ENCODE peak calls at places on chromosomes 4 and X, in ten cellular contexts. Q, K, H, U, V, F, O, Y, P and D are unnamed samples.

GRCh38 chr4:161121451-161121850 is 1042.3 kb downstream of the FSTL5 start:
- DNase-seq in Y (no peak), U (no peak), F (no peak), H (no peak), P (no peak), K (no peak), Q (no peak), O (no peak), V (no peak), D (no peak)

GRCh38 chrX:23008431-23009099 is 8.8 kb downstream of the DDX53 start:
- DNase-seq in H (peak), V (no peak), U (no peak), O (no peak), K (no peak), F (no peak), Q (no peak), Y (no peak), P (no peak), D (peak)

GRCh38 chr4:48943387-48943786 is 36.8 kb upstream of the OCIAD2 start:
- DNase-seq in Y (no peak), Q (no peak), U (no peak), V (no peak), O (no peak), F (no peak), P (no peak), K (no peak), H (no peak), D (no peak)

GRCh38 chrX:29687687-29688086 is 527.7 kb upstream of the MAGEB2 start:
- DNase-seq in Y (no peak), K (no peak), H (no peak), F (no peak), V (no peak), Q (no peak), P (no peak), U (no peak), O (no peak), D (no peak)

GRCh38 chr4:177008071-177008835 is 215.5 kb upstream of the VEGFC start:
- DNase-seq in P (no peak), Q (no peak), V (no peak), U (no peak), H (no peak), F (no peak), Y (no peak), K (no peak), O (no peak), D (no peak)

GRCh38 chrX:71930298-71930697 is 19.7 kb downstream of the NHSL2 start:
- DNase-seq in P (no peak), Q (no peak), H (no peak), O (no peak), U (no peak), K (no peak), F (no peak), V (no peak), Y (no peak), D (no peak)

GRCh38 chr4:1235381-1236102 is 13.4 kb downstream of the CTBP1 start:
- DNase-seq in O (no peak), Q (peak), H (no peak), K (no peak), U (no peak), P (no peak), F (no peak), Y (no peak), V (peak), D (no peak)

GRCh38 chrX:20270557-20270880 is 3.8 kb upstream of the RPS6KA3 start:
- DNase-seq in O (no peak), K (no peak), P (no peak), U (no peak), Q (no peak), F (no peak), Y (no peak), H (no peak), V (no peak), D (no peak)

GRCh38 chr4:77089880-77090279 is 14.1 kb upstream of the CCNI start:
- DNase-seq in F (no peak), H (no peak), P (no peak), O (no peak), Y (no peak), K (no peak), Q (no peak), V (no peak), U (no peak), D (no peak)

GRCh38 chr4:2968381-2968780 is 5.0 kb downstream of the GRK4 start:
- DNase-seq in K (no peak), Q (no peak), V (no peak), P (no peak), O (no peak), H (no peak), F (no peak), U (no peak), Y (no peak), D (no peak)

GRCh38 chrX:139931646-139932076 is 1.2 kb downstream of the ATP11C start:
- DNase-seq in U (no peak), O (no peak), V (no peak), P (peak), K (no peak), Y (peak), Q (no peak), H (no peak), F (no peak), D (no peak)

GRCh38 chr4:33091961-33092360 is 2371.8 kb downstream of the PCDH7 start:
- DNase-seq in Y (no peak), U (no peak), F (no peak), P (no peak), K (no peak), H (no peak), O (no peak), Q (no peak), V (no peak), D (no peak)

GRCh38 chr4:61588621-61589020 is 388.5 kb downstream of the ADGRL3 start:
- DNase-seq in Y (no peak), U (no peak), P (no peak), K (no peak), F (no peak), Q (no peak), V (no peak), H (no peak), O (no peak), D (no peak)

GRCh38 chr4:69601065-69601464 is 38.4 kb downstream of the UGT2A2 start:
- DNase-seq in Q (no peak), F (no peak), K (no peak), P (no peak), Y (no peak), U (no peak), H (no peak), V (no peak), O (no peak), D (no peak)

GRCh38 chr4:86686741-86687140 is 92.6 kb downstream of the PTPN13 start:
- DNase-seq in K (no peak), U (no peak), F (no peak), Q (no peak), H (no peak), O (no peak), P (no peak), V (no peak), Y (no peak), D (no peak)

GRCh38 chr4:71882113-71882512 is 98.2 kb upstream of the GC start:
- DNase-seq in H (no peak), Q (no peak), F (no peak), Y (no peak), U (no peak), K (no peak), V (no peak), P (no peak), O (no peak), D (no peak)

GRCh38 chr4:41538017-41538733 is at the start of gene LIMCH1:
- DNase-seq in F (peak), V (no peak), U (peak), K (peak), H (no peak), Y (peak), Q (peak), O (peak), P (no peak), D (no peak)

GRCh38 chr4:8765084-8765483 is 106.6 kb downstream of the HMX1 start:
- DNase-seq in V (no peak), O (no peak), F (no peak), Q (no peak), H (no peak), U (no peak), P (no peak), K (no peak), Y (no peak), D (no peak)

GRCh38 chr4:2273221-2273620 is 11.3 kb upstream of the MXD4 start:
- DNase-seq in Q (no peak), V (no peak), Y (no peak), K (no peak), O (no peak), P (no peak), U (no peak), F (no peak), H (no peak), D (no peak)

GRCh38 chr4:544386-545105 is 31.5 kb downstream of the TMEM271 start:
- DNase-seq in V (no peak), U (no peak), F (no peak), Y (no peak), K (no peak), P (no peak), O (no peak), H (no peak), Q (no peak), D (no peak)

GRCh38 chr4:11698846-11699590 is 270.3 kb upstream of the HS3ST1 start:
- DNase-seq in Q (no peak), K (no peak), U (peak), P (no peak), O (no peak), V (no peak), F (no peak), Y (no peak), H (no peak), D (no peak)
- TF ChIP-seq POLR2A in Q (no peak), K (no peak), U (no peak), P (no peak), O (no peak), V (no peak), F (no peak), Y (no peak), H (no peak), D (no peak)

GRCh38 chrX:73944582-73944947 is 359.4 kb upstream of the ZCCHC13 start:
- DNase-seq in O (no peak), P (peak), V (no peak), H (no peak), U (no peak), Q (no peak), F (no peak), Y (no peak), K (no peak), D (peak)

GRCh38 chrX:73943572-73943899 is 360.4 kb upstream of the ZCCHC13 start:
- DNase-seq in V (no peak), Q (no peak), U (no peak), P (no peak), K (no peak), F (no peak), O (no peak), Y (no peak), H (no peak), D (no peak)

GRCh38 chrX:73940893-73941470 is 363.0 kb upstream of the ZCCHC13 start:
- DNase-seq in Y (no peak), H (no peak), Q (no peak), F (no peak), O (no peak), U (no peak), P (no peak), K (no peak), V (no peak), D (no peak)

DNA sequence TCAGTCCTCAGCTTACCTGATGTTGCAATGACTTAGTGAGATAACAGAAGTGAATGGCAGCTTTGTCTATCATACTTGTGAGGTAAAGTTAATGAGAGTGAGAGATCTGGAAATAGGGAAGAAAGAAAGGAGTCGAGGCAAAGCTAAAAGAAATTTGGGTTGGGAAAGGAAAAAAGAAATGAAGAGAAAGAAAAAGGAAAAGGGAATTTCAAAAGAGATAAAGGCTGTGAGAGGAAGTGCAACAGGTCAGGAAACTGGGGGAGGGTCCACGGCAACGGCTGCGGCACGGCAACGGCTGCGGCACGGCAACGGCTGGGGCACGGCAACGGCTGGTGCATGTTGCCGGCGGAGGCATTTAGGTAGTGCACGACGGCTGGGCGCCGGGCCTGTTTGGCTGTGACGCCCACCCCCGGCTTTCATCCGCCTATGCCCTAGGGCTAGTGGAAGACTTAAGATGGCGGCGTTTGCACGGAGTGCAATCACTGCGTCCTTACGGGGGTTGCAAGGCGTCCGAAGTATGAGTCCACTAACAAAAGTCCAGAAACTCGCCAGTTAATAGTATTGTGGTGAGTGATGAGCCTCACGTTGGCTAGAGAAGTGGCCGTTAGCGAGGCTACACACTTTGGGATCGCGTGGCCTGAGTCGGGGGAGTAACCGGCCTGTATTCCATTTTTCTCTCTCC is 359.9 kb upstream of the ZCCHC13 start:
- DNase-seq in Q (peak), Y (peak), O (peak), K (peak), H (peak), U (peak), F (peak), P (peak), V (peak), D (peak)
- TF ChIP-seq POLR2A in Q (peak), Y (no peak), O (peak), K (peak), H (peak), U (peak), F (no peak), P (peak), V (peak), D (peak)

DNA sequence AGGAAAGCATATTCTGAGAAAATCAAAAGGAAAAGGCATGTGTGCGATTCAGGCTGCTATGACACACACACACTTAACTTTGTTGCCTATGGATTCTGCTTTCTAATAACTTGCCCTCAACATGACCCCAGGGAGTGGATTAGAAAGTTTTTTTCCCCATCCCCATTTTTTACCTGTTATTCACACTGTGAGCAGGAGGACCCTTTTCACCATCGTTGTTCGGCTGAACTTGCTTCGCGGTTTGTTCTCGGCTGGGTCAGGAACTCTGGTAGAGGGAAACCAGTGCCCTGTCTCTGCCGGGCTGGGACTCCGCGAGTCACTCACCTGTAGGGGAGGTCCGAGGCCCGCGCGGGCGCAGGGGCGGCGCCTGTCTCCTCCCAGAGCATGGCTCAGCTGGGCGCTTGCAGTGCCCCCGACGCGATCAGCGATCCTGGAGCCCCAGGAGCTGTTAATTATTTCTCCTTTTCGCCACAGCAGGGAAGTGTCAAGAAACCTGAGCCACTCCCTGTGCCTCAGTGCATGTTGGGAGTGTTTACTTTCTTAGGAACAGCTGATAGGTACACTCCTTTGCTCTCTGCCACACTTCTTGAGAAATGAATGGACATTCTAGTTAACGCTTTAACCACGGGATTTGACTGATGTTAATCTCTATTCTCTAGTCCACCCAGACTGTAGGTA is at the start of gene RASSF6:
- DNase-seq in V (no peak), O (no peak), H (no peak), Q (peak), F (no peak), P (no peak), Y (no peak), U (no peak), K (peak), D (no peak)
- TF ChIP-seq POLR2A in V (no peak), O (no peak), H (peak), Q (no peak), F (no peak), P (no peak), Y (no peak), U (no peak), K (peak), D (no peak)

GRCh38 chr4:174828845-174829701 is at the start of gene GLRA3:
- DNase-seq in H (peak), V (peak), Y (no peak), U (no peak), F (no peak), Q (peak), K (peak), O (peak), P (no peak), D (peak)
- TF ChIP-seq POLR2A in H (no peak), V (no peak), Y (no peak), U (no peak), F (no peak), Q (no peak), K (no peak), O (no peak), P (no peak), D (no peak)

GRCh38 chr4:70637239-70637920 is 8.8 kb downstream of the ENAM start:
- DNase-seq in Q (no peak), U (no peak), H (no peak), P (no peak), F (no peak), K (no peak), Y (no peak), V (no peak), O (no peak), D (no peak)
- TF ChIP-seq POLR2A in Q (no peak), U (no peak), H (no peak), P (no peak), F (no peak), K (no peak), Y (no peak), V (no peak), O (no peak), D (no peak)

GRCh38 chr4:81469774-81470455 is 1.8 kb downstream of the RASGEF1B start:
- DNase-seq in U (no peak), V (no peak), K (no peak), F (no peak), Q (no peak), P (no peak), H (no peak), O (no peak), Y (no peak), D (peak)

GRCh38 chr4:81470456-81471327 is 1.0 kb downstream of the RASGEF1B start:
- DNase-seq in K (peak), Y (peak), O (peak), Q (peak), P (no peak), U (no peak), F (peak), H (no peak), V (no peak), D (peak)

GRCh38 chr4:81473086-81473396 is 1.3 kb upstream of the RASGEF1B start:
- DNase-seq in Q (no peak), U (no peak), K (no peak), Y (no peak), O (no peak), H (no peak), F (no peak), P (no peak), V (no peak), D (no peak)

GRCh38 chr4:81472249-81473085 is 760 bp upstream of the RASGEF1B start:
- DNase-seq in Y (peak), F (no peak), H (peak), K (peak), V (no peak), O (peak), P (peak), U (no peak), Q (no peak), D (peak)

DNA sequence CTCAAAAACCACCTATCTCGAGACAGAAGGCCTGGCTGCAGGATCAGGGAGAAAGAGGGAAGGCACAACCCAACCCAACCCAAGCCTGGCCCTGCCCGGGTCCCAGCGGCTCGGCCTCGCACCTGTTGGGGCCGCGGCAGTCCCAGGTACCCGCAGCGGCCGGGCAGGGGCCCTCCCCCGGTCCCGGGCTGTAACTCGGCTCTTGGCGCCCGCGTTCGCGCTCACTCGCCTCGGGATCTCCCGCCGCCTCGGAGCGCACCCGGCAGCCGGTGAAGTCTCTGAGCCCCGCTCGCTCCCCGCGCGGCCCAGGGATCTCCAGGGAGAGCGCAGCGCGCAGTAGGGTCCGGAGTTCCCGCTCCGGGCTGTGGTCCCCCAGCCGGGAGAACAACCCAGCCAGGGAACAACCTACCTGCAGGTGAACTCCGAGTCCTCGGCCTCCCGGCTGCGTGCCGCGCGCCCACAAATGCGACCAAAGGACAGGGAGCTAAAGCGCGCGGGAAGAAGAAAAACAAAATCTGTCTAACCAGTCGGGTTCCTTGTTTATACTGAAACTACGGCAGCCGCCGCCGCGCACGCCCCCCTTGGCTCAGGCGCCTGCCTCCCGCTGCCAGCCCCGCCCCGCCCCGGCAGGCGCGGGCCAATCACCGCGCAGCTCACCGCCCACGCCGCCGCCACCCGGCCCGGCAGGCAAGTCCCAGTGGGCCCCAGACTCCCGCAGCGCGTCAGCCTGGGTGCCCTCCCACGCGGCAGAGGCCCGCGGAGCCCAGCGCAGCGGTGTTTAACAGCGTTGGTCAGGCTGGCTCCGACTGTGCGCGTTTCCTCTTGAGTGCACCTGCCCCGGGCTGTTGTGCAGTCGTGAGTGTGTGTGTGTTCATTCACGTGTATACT is at the start of gene RASGEF1B:
- DNase-seq in F (peak), P (peak), V (peak), H (peak), Q (peak), U (no peak), O (peak), Y (peak), K (peak), D (peak)
- TF ChIP-seq POLR2A in F (no peak), P (no peak), V (no peak), H (no peak), Q (peak), U (no peak), O (peak), Y (no peak), K (peak), D (peak)

GRCh38 chr4:167713756-167714155 is 378.6 kb upstream of the ANXA10 start:
- DNase-seq in F (no peak), O (no peak), Y (no peak), V (no peak), P (no peak), H (no peak), U (no peak), K (no peak), Q (no peak), D (no peak)
- TF ChIP-seq POLR2A in F (no peak), O (no peak), Y (no peak), V (no peak), P (no peak), H (no peak), U (no peak), K (no peak), Q (no peak), D (no peak)

DNA sequence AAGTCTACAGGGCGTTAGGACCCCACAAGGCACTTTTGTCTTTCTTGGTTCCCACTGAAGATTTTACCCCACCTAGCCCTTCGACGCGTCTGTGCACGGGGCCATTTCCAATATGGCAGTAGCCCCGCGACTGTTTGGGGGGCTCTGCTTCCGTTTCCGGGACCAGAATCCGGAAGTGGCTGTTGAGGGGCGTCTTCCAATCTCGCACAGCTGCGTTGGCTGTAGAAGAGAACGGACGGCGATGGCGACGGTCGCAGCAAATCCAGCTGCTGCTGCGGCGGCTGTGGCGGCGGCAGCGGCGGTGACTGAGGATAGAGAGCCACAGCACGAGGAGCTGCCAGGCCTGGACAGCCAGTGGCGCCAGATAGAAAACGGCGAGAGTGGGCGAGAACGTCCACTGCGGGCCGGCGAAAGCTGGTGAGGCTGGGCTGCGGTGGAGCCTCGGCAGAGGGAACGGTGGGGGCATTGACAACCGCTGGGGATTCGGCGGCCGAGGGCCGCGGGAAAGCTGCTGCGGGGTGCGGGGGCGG is at the start of gene USP11:
- DNase-seq in P (no peak), O (no peak), H (peak), K (peak), F (peak), Q (peak), U (no peak), V (peak), Y (no peak), D (peak)
- TF ChIP-seq POLR2A in P (peak), O (peak), H (peak), K (peak), F (no peak), Q (peak), U (peak), V (no peak), Y (no peak), D (peak)